ENCODE peak calls at places on chromosome 5, in nine cellular contexts. One of them, this sample, is unnamed.

GRCh38 chr5:107618233-107618632 is 52.5 kb downstream of the EFNA5 start:
- DNase-seq in heart right ventricle: no peak
- DNase-seq in pancreas: no peak
- DNase-seq in H9: no peak
- DNase-seq in GM23248: no peak
- DNase-seq in upper lobe of right lung: no peak
- DNase-seq in ovary: no peak
- DNase-seq in A673: peak; percentile 58
- DNase-seq in right atrium auricular region: no peak
- DNase-seq in this sample: peak; percentile 72

GRCh38 chr5:10528056-10528816 is 35.6 kb upstream of the ANKRD33B start:
- DNase-seq in heart right ventricle: no peak
- DNase-seq in pancreas: no peak
- DNase-seq in H9: no peak
- DNase-seq in GM23248: peak; percentile 82
- DNase-seq in upper lobe of right lung: no peak
- DNase-seq in ovary: no peak
- DNase-seq in A673: no peak
- DNase-seq in right atrium auricular region: no peak
- DNase-seq in this sample: no peak

GRCh38 chr5:25357605-25358004 is 712.8 kb upstream of the CDH10 start:
- DNase-seq in heart right ventricle: no peak
- DNase-seq in pancreas: no peak
- DNase-seq in H9: no peak
- DNase-seq in GM23248: no peak
- DNase-seq in upper lobe of right lung: no peak
- DNase-seq in ovary: no peak
- DNase-seq in A673: no peak
- DNase-seq in right atrium auricular region: no peak
- DNase-seq in this sample: no peak

GRCh38 chr5:54844905-54845566 is 140.4 kb downstream of the ESM1 start:
- DNase-seq in heart right ventricle: no peak
- DNase-seq in pancreas: no peak
- DNase-seq in H9: no peak
- DNase-seq in GM23248: peak; percentile 56
- DNase-seq in upper lobe of right lung: no peak
- DNase-seq in ovary: no peak
- DNase-seq in A673: peak; percentile 83
- DNase-seq in right atrium auricular region: no peak
- DNase-seq in this sample: peak; percentile 64

GRCh38 chr5:95884021-95884333 is 61.5 kb upstream of the GLRX start:
- DNase-seq in heart right ventricle: no peak
- DNase-seq in pancreas: no peak
- DNase-seq in H9: no peak
- DNase-seq in GM23248: peak; percentile 80
- DNase-seq in upper lobe of right lung: no peak
- DNase-seq in ovary: no peak
- DNase-seq in A673: no peak
- DNase-seq in right atrium auricular region: no peak
- DNase-seq in this sample: peak; percentile 74

GRCh38 chr5:171457208-171457981 is 37.9 kb downstream of the FGF18 start:
- DNase-seq in heart right ventricle: no peak
- DNase-seq in pancreas: no peak
- DNase-seq in H9: no peak
- DNase-seq in GM23248: no peak
- DNase-seq in upper lobe of right lung: no peak
- DNase-seq in ovary: no peak
- DNase-seq in A673: no peak
- DNase-seq in right atrium auricular region: no peak
- DNase-seq in this sample: no peak

GRCh38 chr5:5275211-5275610 is 135.1 kb downstream of the ADAMTS16 start:
- DNase-seq in heart right ventricle: no peak
- DNase-seq in pancreas: no peak
- DNase-seq in H9: no peak
- DNase-seq in GM23248: no peak
- DNase-seq in upper lobe of right lung: no peak
- DNase-seq in ovary: no peak
- DNase-seq in A673: no peak
- DNase-seq in right atrium auricular region: no peak
- DNase-seq in this sample: no peak

GRCh38 chr5:175475248-175475647 is 3.1 kb upstream of the SFXN1 start:
- DNase-seq in heart right ventricle: no peak
- DNase-seq in pancreas: no peak
- DNase-seq in H9: no peak
- DNase-seq in GM23248: no peak
- DNase-seq in upper lobe of right lung: no peak
- DNase-seq in ovary: no peak
- DNase-seq in A673: no peak
- DNase-seq in right atrium auricular region: no peak
- DNase-seq in this sample: no peak

GRCh38 chr5:134145779-134146581 is 30.8 kb downstream of the SKP1 start:
- DNase-seq in heart right ventricle: peak; percentile 75
- DNase-seq in pancreas: peak; percentile 81
- DNase-seq in H9: peak; percentile 88
- DNase-seq in GM23248: peak; percentile 75
- DNase-seq in upper lobe of right lung: peak; percentile 81
- DNase-seq in ovary: peak; percentile 77
- DNase-seq in A673: peak; percentile 79
- DNase-seq in right atrium auricular region: peak; percentile 85
- DNase-seq in this sample: peak; percentile 81

GRCh38 chr5:79001471-79001870 is 16.4 kb upstream of the ARSB start:
- DNase-seq in heart right ventricle: no peak
- DNase-seq in pancreas: no peak
- DNase-seq in H9: no peak
- DNase-seq in GM23248: peak; percentile 26
- DNase-seq in upper lobe of right lung: no peak
- DNase-seq in ovary: no peak
- DNase-seq in A673: no peak
- DNase-seq in right atrium auricular region: no peak
- DNase-seq in this sample: no peak

GRCh38 chr5:174239718-174240117 is 194.2 kb downstream of the NSG2 start:
- DNase-seq in heart right ventricle: no peak
- DNase-seq in pancreas: no peak
- DNase-seq in H9: no peak
- DNase-seq in GM23248: peak; percentile 23
- DNase-seq in upper lobe of right lung: no peak
- DNase-seq in ovary: no peak
- DNase-seq in A673: no peak
- DNase-seq in right atrium auricular region: no peak
- DNase-seq in this sample: no peak

GRCh38 chr5:38465045-38465444 is 91.4 kb downstream of the LIFR start:
- DNase-seq in heart right ventricle: no peak
- DNase-seq in pancreas: no peak
- DNase-seq in H9: no peak
- DNase-seq in GM23248: peak; percentile 32
- DNase-seq in upper lobe of right lung: no peak
- DNase-seq in ovary: no peak
- DNase-seq in A673: no peak
- DNase-seq in right atrium auricular region: no peak
- DNase-seq in this sample: no peak
- H3K4me1 ChIP-seq in heart right ventricle: peaks cover 71% of the 10 kb centered on the region
- H3K4me1 ChIP-seq in pancreas: no peaks in the 10 kb centered on the region
- H3K4me1 ChIP-seq in H9: no peaks in the 10 kb centered on the region
- H3K4me1 ChIP-seq in GM23248: peaks cover 55% of the 10 kb centered on the region
- H3K4me1 ChIP-seq in upper lobe of right lung: peaks cover 47% of the 10 kb centered on the region
- H3K4me1 ChIP-seq in ovary: peaks cover 46% of the 10 kb centered on the region
- H3K4me1 ChIP-seq in A673: no peaks in the 10 kb centered on the region
- H3K4me1 ChIP-seq in right atrium auricular region: no peaks in the 10 kb centered on the region
- H3K4me1 ChIP-seq in this sample: peaks cover 36% of the 10 kb centered on the region

DNA sequence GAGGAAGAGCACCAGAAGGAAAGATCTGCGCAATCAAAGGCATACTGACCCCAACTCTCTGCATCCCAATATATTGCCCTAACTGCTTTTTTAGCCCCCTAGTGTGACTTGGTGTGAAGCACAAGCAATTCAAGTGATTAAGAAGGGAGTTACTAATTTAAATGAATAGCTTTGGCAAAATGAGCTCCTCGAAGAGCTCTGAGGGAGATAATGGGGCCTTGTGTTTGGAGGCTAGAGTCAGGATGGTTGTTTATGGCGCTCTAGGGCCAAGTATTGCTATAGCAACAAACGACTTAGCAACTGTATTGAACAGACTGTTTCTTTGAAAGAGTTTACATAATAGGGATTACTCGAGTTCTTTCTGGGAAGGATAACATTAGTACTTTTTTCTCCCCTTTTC is 11.5 kb upstream of the C5orf58 start:
- DNase-seq in heart right ventricle: no peak
- DNase-seq in pancreas: no peak
- DNase-seq in H9: no peak
- DNase-seq in GM23248: peak; percentile 16
- DNase-seq in upper lobe of right lung: no peak
- DNase-seq in ovary: no peak
- DNase-seq in A673: peak; percentile 66
- DNase-seq in right atrium auricular region: no peak
- DNase-seq in this sample: peak; percentile 91
- H3K4me1 ChIP-seq in heart right ventricle: peaks cover 5% of the 10 kb centered on the region
- H3K4me1 ChIP-seq in pancreas: no peaks in the 10 kb centered on the region
- H3K4me1 ChIP-seq in H9: no peaks in the 10 kb centered on the region
- H3K4me1 ChIP-seq in GM23248: peaks cover 18% of the 10 kb centered on the region
- H3K4me1 ChIP-seq in upper lobe of right lung: peaks cover 7% of the 10 kb centered on the region
- H3K4me1 ChIP-seq in ovary: peaks cover 6% of the 10 kb centered on the region
- H3K4me1 ChIP-seq in A673: peaks cover 62% of the 10 kb centered on the region
- H3K4me1 ChIP-seq in right atrium auricular region: no peaks in the 10 kb centered on the region
- H3K4me1 ChIP-seq in this sample: peaks cover 4% of the 10 kb centered on the region

GRCh38 chr5:148791696-148792095 is 34.7 kb upstream of the ADRB2 start:
- DNase-seq in heart right ventricle: no peak
- DNase-seq in pancreas: no peak
- DNase-seq in H9: no peak
- DNase-seq in GM23248: no peak
- DNase-seq in upper lobe of right lung: no peak
- DNase-seq in ovary: no peak
- DNase-seq in A673: no peak
- DNase-seq in right atrium auricular region: no peak
- DNase-seq in this sample: no peak
- H3K4me1 ChIP-seq in heart right ventricle: no peaks in the 10 kb centered on the region
- H3K4me1 ChIP-seq in pancreas: no peaks in the 10 kb centered on the region
- H3K4me1 ChIP-seq in H9: no peaks in the 10 kb centered on the region
- H3K4me1 ChIP-seq in GM23248: peaks cover 21% of the 10 kb centered on the region
- H3K4me1 ChIP-seq in upper lobe of right lung: no peaks in the 10 kb centered on the region
- H3K4me1 ChIP-seq in ovary: no peaks in the 10 kb centered on the region
- H3K4me1 ChIP-seq in A673: no peaks in the 10 kb centered on the region
- H3K4me1 ChIP-seq in right atrium auricular region: no peaks in the 10 kb centered on the region
- H3K4me1 ChIP-seq in this sample: peaks cover 5% of the 10 kb centered on the region

DNA sequence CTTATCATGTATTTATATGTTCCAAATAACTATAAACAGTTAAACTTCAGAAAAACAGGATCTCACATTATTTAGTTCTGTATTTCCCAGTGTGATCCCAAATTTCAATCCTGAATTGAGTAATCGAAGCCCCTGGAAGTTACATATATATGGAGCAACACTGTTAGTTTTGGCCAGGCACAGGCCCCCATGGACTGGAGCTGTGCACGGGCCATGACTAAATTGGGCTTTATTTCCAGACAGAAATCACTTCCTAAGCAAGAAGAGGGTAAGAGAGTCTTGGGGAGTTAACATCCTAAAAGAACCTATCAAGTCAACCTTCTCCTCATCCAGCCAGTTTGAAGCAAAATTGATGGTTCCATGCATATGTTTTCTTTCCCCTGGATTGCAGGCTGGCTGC is 393.0 kb downstream of the TMEM167A start:
- DNase-seq in heart right ventricle: no peak
- DNase-seq in pancreas: no peak
- DNase-seq in H9: no peak
- DNase-seq in GM23248: no peak
- DNase-seq in upper lobe of right lung: no peak
- DNase-seq in ovary: no peak
- DNase-seq in A673: no peak
- DNase-seq in right atrium auricular region: no peak
- DNase-seq in this sample: no peak
- H3K4me1 ChIP-seq in heart right ventricle: no peaks in the 10 kb centered on the region
- H3K4me1 ChIP-seq in pancreas: no peaks in the 10 kb centered on the region
- H3K4me1 ChIP-seq in H9: peaks cover 2% of the 10 kb centered on the region
- H3K4me1 ChIP-seq in GM23248: no peaks in the 10 kb centered on the region
- H3K4me1 ChIP-seq in upper lobe of right lung: no peaks in the 10 kb centered on the region
- H3K4me1 ChIP-seq in ovary: no peaks in the 10 kb centered on the region
- H3K4me1 ChIP-seq in A673: peaks cover 4% of the 10 kb centered on the region
- H3K4me1 ChIP-seq in right atrium auricular region: no peaks in the 10 kb centered on the region
- H3K4me1 ChIP-seq in this sample: no peaks in the 10 kb centered on the region

DNA sequence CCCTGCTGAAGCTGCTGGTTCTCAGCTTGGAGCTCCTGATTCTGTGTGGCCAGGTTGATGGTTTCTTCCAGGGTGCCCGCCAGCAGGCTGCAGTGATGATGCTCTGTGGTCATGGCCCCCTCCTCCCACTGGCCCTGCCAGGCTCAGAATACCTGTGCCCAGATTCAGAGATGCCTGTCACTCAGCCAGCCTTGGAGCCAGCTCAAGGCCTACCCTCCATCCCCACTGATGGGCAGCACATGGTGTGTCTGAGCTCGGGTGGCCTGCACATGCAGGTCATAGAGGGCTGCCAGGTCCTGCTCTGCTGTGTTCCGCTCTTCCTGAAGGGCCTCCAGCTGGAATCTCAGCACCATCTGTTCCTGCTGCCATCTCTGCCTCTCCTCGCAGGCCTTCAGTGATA is 5.4 kb downstream of the SLC35A4 start:
- DNase-seq in heart right ventricle: no peak
- DNase-seq in pancreas: no peak
- DNase-seq in H9: no peak
- DNase-seq in GM23248: no peak
- DNase-seq in upper lobe of right lung: peak; percentile 53
- DNase-seq in ovary: no peak
- DNase-seq in A673: no peak
- DNase-seq in right atrium auricular region: no peak
- DNase-seq in this sample: no peak
- H3K4me1 ChIP-seq in heart right ventricle: peaks cover 57% of the 10 kb centered on the region
- H3K4me1 ChIP-seq in pancreas: peaks cover 5% of the 10 kb centered on the region
- H3K4me1 ChIP-seq in H9: peaks cover 2% of the 10 kb centered on the region
- H3K4me1 ChIP-seq in GM23248: peaks cover 10% of the 10 kb centered on the region
- H3K4me1 ChIP-seq in upper lobe of right lung: peaks cover 60% of the 10 kb centered on the region
- H3K4me1 ChIP-seq in ovary: peaks cover 15% of the 10 kb centered on the region
- H3K4me1 ChIP-seq in A673: peaks cover 7% of the 10 kb centered on the region
- H3K4me1 ChIP-seq in right atrium auricular region: no peaks in the 10 kb centered on the region
- H3K4me1 ChIP-seq in this sample: peaks cover 20% of the 10 kb centered on the region

DNA sequence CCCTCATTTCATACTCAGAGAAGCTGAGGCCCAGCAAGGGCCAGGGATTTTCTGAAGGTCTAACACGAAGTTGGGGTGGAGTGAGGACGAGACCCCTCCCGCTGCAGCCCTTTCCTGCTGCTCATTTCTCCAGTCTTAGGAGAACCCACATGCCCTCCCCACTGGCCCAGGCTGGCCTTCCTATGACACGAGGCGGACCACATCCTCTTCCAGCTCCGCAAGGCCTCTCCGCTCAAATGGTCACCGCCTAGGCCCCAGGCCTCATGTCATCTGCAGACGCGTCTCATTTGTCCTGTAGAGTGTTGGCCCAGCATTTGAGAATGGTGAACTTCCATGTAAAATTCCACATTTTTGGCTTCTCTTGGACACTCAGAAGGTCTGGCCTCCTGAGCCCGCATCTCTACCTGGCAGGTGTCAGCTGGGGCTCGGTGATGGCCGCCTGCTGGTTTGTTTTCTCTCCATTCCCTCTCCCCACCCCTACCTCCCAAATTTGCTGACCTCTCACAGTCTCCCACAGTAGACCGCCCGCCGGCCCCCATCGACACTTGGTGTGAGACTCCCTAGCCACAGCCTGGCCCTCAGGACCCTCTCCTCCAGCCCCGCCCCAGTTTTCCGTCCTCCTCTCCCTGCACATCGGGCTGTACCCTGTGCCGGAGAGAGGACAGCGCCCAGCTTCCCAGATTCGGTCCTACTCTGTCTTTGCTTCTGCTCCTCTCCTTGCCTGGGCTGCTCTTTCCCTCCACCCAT is 51.7 kb downstream of the ERGIC1 start:
- DNase-seq in heart right ventricle: peak; percentile 54
- DNase-seq in pancreas: no peak
- DNase-seq in H9: no peak
- DNase-seq in GM23248: no peak
- DNase-seq in upper lobe of right lung: peak; percentile 79
- DNase-seq in ovary: no peak
- DNase-seq in A673: no peak
- DNase-seq in right atrium auricular region: no peak
- DNase-seq in this sample: no peak
- H3K4me1 ChIP-seq in heart right ventricle: peaks cover 27% of the 10 kb centered on the region
- H3K4me1 ChIP-seq in pancreas: no peaks in the 10 kb centered on the region
- H3K4me1 ChIP-seq in H9: no peaks in the 10 kb centered on the region
- H3K4me1 ChIP-seq in GM23248: peaks cover 17% of the 10 kb centered on the region
- H3K4me1 ChIP-seq in upper lobe of right lung: peaks cover 35% of the 10 kb centered on the region
- H3K4me1 ChIP-seq in ovary: peaks cover 4% of the 10 kb centered on the region
- H3K4me1 ChIP-seq in A673: no peaks in the 10 kb centered on the region
- H3K4me1 ChIP-seq in right atrium auricular region: no peaks in the 10 kb centered on the region
- H3K4me1 ChIP-seq in this sample: peaks cover 17% of the 10 kb centered on the region